ENCODE peak calls at places on chromosome 12, in six cellular contexts. Y is GM23248, R is H7, E is NCI-H1105, W is neural crest cell, T is stomach. O is an unnamed sample.

GRCh38 chr12:38625306-38625705 is 280.1 kb downstream of the CPNE8 start:
- DNase-seq in T (no peak), E (no peak), R (no peak), W (no peak), Y (no peak), O (no peak)

GRCh38 chr12:1914116-1914911 is 4.1 kb downstream of the CACNA2D4 start:
- DNase-seq in E (no peak), T (peak; percentile 20), W (peak; percentile 0), R (peak; percentile 48), Y (no peak), O (no peak)

GRCh38 chr12:23113781-23114180 is 488.8 kb downstream of the ETNK1 start:
- DNase-seq in T (no peak), R (no peak), W (no peak), Y (no peak), E (no peak), O (no peak)

GRCh38 chr12:24838531-24838950 is 110.4 kb downstream of the BCAT1 start:
- DNase-seq in W (no peak), Y (peak; percentile 88), R (no peak), T (no peak), E (no peak), O (no peak)

GRCh38 chr12:97404549-97404948 is 58.1 kb upstream of the RMST start:
- DNase-seq in Y (peak; percentile 43), T (peak; percentile 32), E (peak; percentile 59), R (peak; percentile 67), W (peak; percentile 54), O (peak; percentile 20)

GRCh38 chr12:92478692-92479091 is 224.1 kb upstream of the PLEKHG7 start:
- DNase-seq in Y (no peak), R (no peak), W (no peak), T (no peak), E (no peak), O (no peak)

GRCh38 chr12:50297027-50297426 is 13.7 kb upstream of the LIMA1 start:
- DNase-seq in W (no peak), T (no peak), R (no peak), Y (no peak), E (no peak), O (no peak)

GRCh38 chr12:130761537-130762318 is 45.6 kb upstream of the RIMBP2 start:
- DNase-seq in E (peak; percentile 32), T (no peak), R (peak; percentile 90), Y (peak; percentile 76), W (peak; percentile 64), O (no peak)

GRCh38 chr12:57461904-57462306 is 2.3 kb downstream of the GLI1 start:
- DNase-seq in R (no peak), T (no peak), Y (no peak), E (no peak), W (no peak), O (no peak)

GRCh38 chr12:55624056-55624455 is 12.6 kb upstream of the OR10P1 start:
- DNase-seq in E (no peak), T (no peak), W (no peak), Y (no peak), R (no peak), O (no peak)

GRCh38 chr12:84361651-84362551 is 550.7 kb downstream of the SLC6A15 start:
- DNase-seq in Y (no peak), R (peak; percentile 4), W (no peak), E (no peak), T (no peak), O (no peak)

GRCh38 chr12:113102811-113103210 is 32.8 kb downstream of the RASAL1 start:
- DNase-seq in T (no peak), W (no peak), E (no peak), Y (no peak), R (no peak), O (no peak)

GRCh38 chr12:1310684-1311083 is 283.7 kb downstream of the FBXL14 start:
- DNase-seq in W (no peak), T (no peak), Y (no peak), E (no peak), R (no peak), O (no peak)

GRCh38 chr12:47075192-47076084 is 4.0 kb upstream of the PCED1B start:
- DNase-seq in R (no peak), Y (no peak), E (no peak), T (no peak), W (no peak), O (no peak)